ENCODE peak calls at places on chromosomes 6 and 20, in six cellular contexts. Z, P, D, N, F and W are unnamed samples.

GRCh38 chr6:119445666-119446622 is 96.4 kb upstream of the MAN1A1 start:
- DNase-seq in Z (no peak), P (no peak), D (peak), N (no peak), F (peak), W (no peak)

GRCh38 chr6:38107073-38107472 is 287.5 kb downstream of the ZFAND3 start:
- DNase-seq in Z (no peak), P (no peak), D (no peak), N (no peak), F (no peak), W (no peak)

GRCh38 chr6:136039185-136039584 is 187.7 kb downstream of the PDE7B start:
- DNase-seq in Z (no peak), P (no peak), D (peak), N (no peak), F (no peak), W (peak)

GRCh38 chr6:113909224-113909856 is 52.2 kb downstream of the MARCKS start:
- DNase-seq in Z (peak), P (no peak), D (peak), N (no peak), F (peak), W (peak)

GRCh38 chr6:1611322-1611571 is 1.5 kb downstream of the FOXC1 start:
- DNase-seq in Z (no peak), P (no peak), D (peak), N (no peak), F (peak), W (peak)

GRCh38 chr20:2254333-2254732 is 41.5 kb upstream of the TGM3 start:
- DNase-seq in Z (no peak), P (no peak), D (no peak), N (no peak), F (no peak), W (no peak)

GRCh38 chr6:159061805-159062563 is 17.2 kb upstream of the TAGAP start:
- DNase-seq in Z (no peak), P (no peak), D (no peak), N (no peak), F (no peak), W (no peak)

GRCh38 chr6:44234101-44235090 is 11.0 kb downstream of the SLC29A1 start:
- DNase-seq in Z (peak), P (peak), D (peak), N (no peak), F (peak), W (peak)

GRCh38 chr6:140957334-140957733 is 1175.4 kb upstream of the GJE1 start:
- DNase-seq in Z (no peak), P (no peak), D (no peak), N (no peak), F (no peak), W (no peak)

GRCh38 chr6:140773276-140773675 is 1359.4 kb upstream of the GJE1 start:
- DNase-seq in Z (no peak), P (peak), D (no peak), N (no peak), F (no peak), W (peak)

GRCh38 chr20:1700990-1701389 is 43.4 kb upstream of the SIRPG start:
- DNase-seq in Z (no peak), P (no peak), D (peak), N (no peak), F (no peak), W (no peak)

GRCh38 chr20:31355981-31356380 is 12.4 kb upstream of the DEFB118 start:
- DNase-seq in Z (no peak), P (no peak), D (no peak), N (no peak), F (no peak), W (no peak)